ENCODE peak calls at places on chromosomes 1 and 21, in five cellular contexts. P is activated CD4-positive, CD25-positive, alpha-beta regulatory T cell; Y is activated T-cell treated with anti-CD3 and anti-CD28 coated beads for 1 hour; S is GM04504; Z is right atrium auricular region. A is an unnamed sample.

GRCh38 chr21:43687566-43688395 is 28.4 kb downstream of the RRP1B start:
- DNase-seq in P (no peak), Y (no peak), S (no peak), Z (no peak), A (no peak)

GRCh38 chr1:155320661-155321576 is at the start of gene RUSC1:
- DNase-seq in P (peak), Y (peak), S (no peak), Z (peak), A (no peak)

GRCh38 chr1:196477262-196477661 is 131.0 kb downstream of the KCNT2 start:
- DNase-seq in P (no peak), Y (no peak), S (no peak), Z (no peak), A (no peak)

GRCh38 chr21:38303300-38303699 is 46.5 kb downstream of the KCNJ15 start:
- DNase-seq in P (no peak), Y (no peak), S (peak), Z (peak), A (peak)

GRCh38 chr1:6188466-6188865 is 8.3 kb upstream of the CHD5 start:
- DNase-seq in P (no peak), Y (no peak), S (no peak), Z (no peak), A (peak)

GRCh38 chr1:17892851-17893250 is 137.7 kb downstream of the ACTL8 start:
- DNase-seq in P (no peak), Y (no peak), S (no peak), Z (no peak), A (no peak)

GRCh38 chr1:8463144-8463927 is 145.4 kb downstream of the SLC45A1 start:
- DNase-seq in P (no peak), Y (no peak), S (peak), Z (no peak), A (no peak)

GRCh38 chr1:111577814-111578213 is 41.8 kb upstream of the RAP1A start:
- DNase-seq in P (no peak), Y (no peak), S (no peak), Z (no peak), A (no peak)

GRCh38 chr1:116476321-116476720 is 94.5 kb downstream of the CD58 start:
- DNase-seq in P (no peak), Y (no peak), S (no peak), Z (no peak), A (no peak)

GRCh38 chr21:44006017-44006624 is 6.0 kb upstream of the TRAPPC10 start:
- DNase-seq in P (no peak), Y (no peak), S (peak), Z (peak), A (peak)

GRCh38 chr1:238252033-238252802 is 361.5 kb upstream of the ZP4 start:
- DNase-seq in P (no peak), Y (no peak), S (no peak), Z (no peak), A (no peak)

GRCh38 chr1:33372162-33372561 is 51.3 kb upstream of the A3GALT2 start:
- DNase-seq in P (no peak), Y (no peak), S (no peak), Z (no peak), A (no peak)

GRCh38 chr1:111754964-111755320 is 759 bp upstream of the DDX20 start:
- DNase-seq in P (no peak), Y (no peak), S (peak), Z (no peak), A (no peak)

GRCh38 chr1:214970016-214970415 is 112.5 kb upstream of the KCNK2 start:
- DNase-seq in P (no peak), Y (no peak), S (no peak), Z (no peak), A (no peak)

GRCh38 chr1:45879885-45880598 is 76.6 kb downstream of the MAST2 start:
- DNase-seq in P (no peak), Y (no peak), S (no peak), Z (no peak), A (no peak)

GRCh38 chr1:155504207-155504606 is 58.4 kb downstream of the ASH1L start:
- DNase-seq in P (no peak), Y (no peak), S (no peak), Z (no peak), A (no peak)

GRCh38 chr1:50978144-50978851 is 8.3 kb downstream of the CDKN2C start:
- DNase-seq in P (no peak), Y (no peak), S (no peak), Z (no peak), A (no peak)

GRCh38 chr1:248696261-248696660 is 6.3 kb downstream of the OR14I1 start:
- DNase-seq in P (no peak), Y (no peak), S (no peak), Z (no peak), A (no peak)

GRCh38 chr1:152111515-152111968 is 3.7 kb downstream of the TCHH start:
- DNase-seq in P (no peak), Y (no peak), S (no peak), Z (no peak), A (peak)

GRCh38 chr1:38132681-38133080 is 86.1 kb upstream of the POU3F1 start:
- DNase-seq in P (no peak), Y (no peak), S (no peak), Z (no peak), A (no peak)

GRCh38 chr1:44305962-44306422 is 49.1 kb downstream of the ERI3 start:
- DNase-seq in P (no peak), Y (no peak), S (no peak), Z (no peak), A (no peak)

GRCh38 chr1:162560303-162561036 is 1.1 kb upstream of the UAP1 start:
- DNase-seq in P (no peak), Y (no peak), S (no peak), Z (no peak), A (no peak)

GRCh38 chr21:45116066-45116465 is 41.7 kb downstream of the ADARB1 start:
- DNase-seq in P (no peak), Y (no peak), S (no peak), Z (no peak), A (no peak)

GRCh38 chr1:7292714-7293419 is 478.2 kb upstream of the VAMP3 start:
- DNase-seq in P (no peak), Y (no peak), S (no peak), Z (no peak), A (no peak)